ENCODE peak calls at places on chromosomes 13 and 19, in eight cellular contexts. M, H, A, G, Z, D, U and T are unnamed samples.

GRCh38 chr19:18696023-18696422 is 12.5 kb downstream of the CRTC1 start:
- DNase-seq in A (no peak), G (no peak), M (no peak), D (no peak), H (no peak), U (no peak), Z (no peak), T (no peak)

GRCh38 chr13:108306768-108307332 is 37.3 kb downstream of the TNFSF13B start:
- DNase-seq in A (no peak), G (no peak), M (no peak), Z (no peak), D (no peak), H (no peak), U (no peak), T (no peak)

GRCh38 chr19:4473708-4474503 is 1.8 kb downstream of the HDGFL2 start:
- DNase-seq in D (no peak), H (no peak), A (no peak), M (no peak), G (no peak), Z (no peak), U (no peak), T (no peak)

GRCh38 chr19:44548736-44549135 is 19.3 kb upstream of the CEACAM20 start:
- DNase-seq in M (no peak), U (no peak), A (no peak), H (no peak), Z (no peak), D (no peak), G (no peak), T (no peak)

GRCh38 chr13:99225078-99225477 is 24.4 kb downstream of the UBAC2 start:
- DNase-seq in H (no peak), A (no peak), M (no peak), U (no peak), G (no peak), D (no peak), Z (no peak), T (no peak)

GRCh38 chr13:35961461-35962220 is 169.5 kb downstream of the DCLK1 start:
- DNase-seq in Z (no peak), G (no peak), D (no peak), M (no peak), A (no peak), H (no peak), U (no peak), T (no peak)

GRCh38 chr13:75754936-75755335 is 118.8 kb downstream of the LMO7 start:
- DNase-seq in M (no peak), D (no peak), Z (no peak), G (no peak), H (no peak), U (no peak), A (no peak), T (no peak)

GRCh38 chr13:59750860-59751259 is 412.9 kb downstream of the DIAPH3 start:
- DNase-seq in M (no peak), Z (no peak), D (no peak), H (peak; percentile 8), A (peak; percentile 71), U (no peak), G (no peak), T (no peak)

GRCh38 chr19:8261347-8261746 is 46.8 kb downstream of the CD320 start:
- DNase-seq in D (no peak), M (no peak), H (no peak), G (no peak), U (no peak), Z (no peak), A (no peak), T (no peak)

GRCh38 chr13:51524312-51524711 is 60.0 kb upstream of the WDFY2 start:
- DNase-seq in M (no peak), G (no peak), D (no peak), Z (no peak), U (no peak), H (no peak), A (no peak), T (no peak)

GRCh38 chr19:21202865-21203494 is 61.1 kb downstream of the ZNF431 start:
- DNase-seq in D (peak; percentile 41), M (no peak), G (no peak), A (no peak), U (no peak), H (peak; percentile 11), Z (peak; percentile 39), T (no peak)

GRCh38 chr13:24254151-24254810 is 55.1 kb upstream of the C1QTNF9 start:
- DNase-seq in M (no peak), Z (peak; percentile 70), U (no peak), G (peak; percentile 60), D (peak; percentile 81), H (no peak), A (no peak), T (no peak)

GRCh38 chr13:108195146-108195545 is 20.2 kb downstream of the LIG4 start:
- DNase-seq in M (no peak), H (no peak), U (no peak), Z (no peak), A (no peak), G (no peak), D (no peak), T (no peak)

GRCh38 chr13:23980160-23980551 is 82.9 kb upstream of the C1QTNF9B start:
- DNase-seq in D (peak; percentile 93), H (peak; percentile 67), M (peak; percentile 84), A (peak; percentile 73), U (peak; percentile 89), G (peak; percentile 74), Z (peak; percentile 94), T (peak; percentile 8)